ENCODE peak calls at places on chromosomes 7 and 10, in nine cellular contexts. K, T, R, W, L, H, Y, C and F are unnamed samples.

GRCh38 chr7:25949672-25950487 is 202.1 kb upstream of the NFE2L3 start:
- DNase-seq in K (no peak), T (no peak), R (no peak), W (peak; percentile 55), L (no peak), H (no peak), Y (no peak), C (no peak), F (peak; percentile 36)

GRCh38 chr7:152383341-152384234 is 52.2 kb downstream of the KMT2C start:
- DNase-seq in K (no peak), T (no peak), R (no peak), W (no peak), L (peak; percentile 6), H (no peak), Y (no peak), C (no peak), F (no peak)

GRCh38 chr7:27997188-27997707 is 183.3 kb downstream of the JAZF1 start:
- DNase-seq in K (no peak), T (no peak), R (peak; percentile 92), W (no peak), L (no peak), H (no peak), Y (no peak), C (no peak), F (peak; percentile 75)

GRCh38 chr10:131910663-131911314 is 10.0 kb downstream of the PPP2R2D start:
- DNase-seq in K (no peak), T (no peak), R (no peak), W (no peak), L (no peak), H (no peak), Y (no peak), C (no peak), F (peak; percentile 30)

GRCh38 chr7:157784114-157784835 is 447.5 kb downstream of the DNAJB6 start:
- DNase-seq in K (no peak), T (no peak), R (no peak), W (no peak), L (no peak), H (no peak), Y (no peak), C (no peak), F (no peak)

GRCh38 chr7:77830649-77831355 is 32.2 kb downstream of the PHTF2 start:
- DNase-seq in K (no peak), T (no peak), R (no peak), W (no peak), L (no peak), H (no peak), Y (no peak), C (no peak), F (peak; percentile 44)

GRCh38 chr10:819326-819725 is 112.2 kb downstream of the LARP4B start:
- DNase-seq in K (no peak), T (no peak), R (no peak), W (no peak), L (no peak), H (no peak), Y (no peak), C (no peak), F (no peak)

GRCh38 chr10:132468651-132469050 is 68.9 kb upstream of the INPP5A start:
- DNase-seq in K (no peak), T (no peak), R (no peak), W (no peak), L (no peak), H (no peak), Y (no peak), C (no peak), F (no peak)

GRCh38 chr10:62492012-62492869 is 118.1 kb downstream of the ZNF365 start:
- DNase-seq in K (peak; percentile 36), T (peak; percentile 15), R (no peak), W (peak; percentile 23), L (no peak), H (no peak), Y (no peak), C (no peak), F (peak; percentile 77)

GRCh38 chr10:17586741-17587720 is 30.1 kb downstream of the HACD1 start:
- DNase-seq in K (peak; percentile 9), T (no peak), R (no peak), W (no peak), L (no peak), H (no peak), Y (no peak), C (no peak), F (peak; percentile 45)

GRCh38 chr7:192701-193536 is 548 bp downstream of the FAM20C start:
- DNase-seq in K (peak; percentile 30), T (peak; percentile 9), R (no peak), W (peak; percentile 62), L (no peak), H (no peak), Y (no peak), C (no peak), F (no peak)

GRCh38 chr7:26372211-26372610 is 80.5 kb downstream of the SNX10 start:
- DNase-seq in K (no peak), T (no peak), R (no peak), W (no peak), L (no peak), H (no peak), Y (no peak), C (no peak), F (no peak)

GRCh38 chr10:89575037-89575436 is 39.6 kb upstream of the SLC16A12 start:
- DNase-seq in K (no peak), T (no peak), R (no peak), W (no peak), L (no peak), H (no peak), Y (no peak), C (no peak), F (no peak)

GRCh38 chr10:92756233-92757065 is 66.7 kb downstream of the HHEX start:
- DNase-seq in K (no peak), T (no peak), R (peak; percentile 29), W (no peak), L (no peak), H (no peak), Y (peak; percentile 33), C (no peak), F (peak; percentile 92)

GRCh38 chr10:132964231-132964630 is 21.9 kb upstream of the CFAP46 start:
- DNase-seq in K (no peak), T (no peak), R (no peak), W (no peak), L (no peak), H (no peak), Y (no peak), C (no peak), F (no peak)

GRCh38 chr10:95445223-95445836 is 115.8 kb downstream of the SORBS1 start:
- DNase-seq in K (peak; percentile 93), T (peak; percentile 76), R (no peak), W (no peak), L (no peak), H (no peak), Y (no peak), C (no peak), F (peak; percentile 25)

GRCh38 chr7:46139079-46139478 is 218.0 kb upstream of the IGFBP3 start:
- DNase-seq in K (peak; percentile 75), T (no peak), R (no peak), W (no peak), L (no peak), H (no peak), Y (no peak), C (no peak), F (no peak)

GRCh38 chr10:86734209-86734988 is 22.0 kb upstream of the BMPR1A start:
- DNase-seq in K (no peak), T (no peak), R (no peak), W (no peak), L (no peak), H (no peak), Y (no peak), C (no peak), F (no peak)

GRCh38 chr7:155260498-155260872 is 37.2 kb upstream of the INSIG1 start:
- DNase-seq in K (no peak), T (no peak), R (no peak), W (no peak), L (no peak), H (no peak), Y (no peak), C (no peak), F (no peak)

GRCh38 chr7:90955641-90956207 is 308.5 kb upstream of the FZD1 start:
- DNase-seq in K (no peak), T (no peak), R (peak; percentile 86), W (no peak), L (no peak), H (no peak), Y (no peak), C (no peak), F (peak; percentile 93)

GRCh38 chr7:11786186-11786585 is 45.8 kb downstream of the THSD7A start:
- DNase-seq in K (no peak), T (peak; percentile 13), R (no peak), W (peak; percentile 18), L (no peak), H (no peak), Y (no peak), C (no peak), F (no peak)

GRCh38 chr10:116688241-116688711 is 54.1 kb downstream of the HSPA12A start:
- DNase-seq in K (peak; percentile 27), T (no peak), R (no peak), W (no peak), L (no peak), H (no peak), Y (no peak), C (no peak), F (no peak)

GRCh38 chr10:86785021-86785420 is 28.6 kb downstream of the BMPR1A start:
- DNase-seq in K (no peak), T (no peak), R (no peak), W (no peak), L (no peak), H (no peak), Y (no peak), C (no peak), F (no peak)

GRCh38 chr10:104077282-104078151 is 8.2 kb downstream of the COL17A1 start:
- DNase-seq in K (no peak), T (no peak), R (no peak), W (no peak), L (no peak), H (no peak), Y (no peak), C (no peak), F (peak; percentile 7)

GRCh38 chr7:135519233-135519688 is 9.4 kb upstream of the CNOT4 start:
- DNase-seq in K (no peak), T (no peak), R (no peak), W (no peak), L (no peak), H (no peak), Y (no peak), C (no peak), F (peak; percentile 84)